ENCODE peak calls at places on chromosomes 4 and X, in eight cellular contexts. One of them, this sample, is unnamed.

GRCh38 chr4:175435437-175435836 is 376.6 kb downstream of the GPM6A start:
- DNase-seq in GM12878: no peak
- DNase-seq in upper lobe of left lung: no peak
- DNase-seq in GM12891: no peak
- DNase-seq in GM12892: no peak
- DNase-seq in transverse colon: no peak
- DNase-seq in SK-N-SH: peak; percentile 37
- DNase-seq in spleen: no peak
- DNase-seq in this sample: no peak

GRCh38 chr4:6888506-6889071 is 21.0 kb upstream of the TBC1D14 start:
- DNase-seq in GM12878: no peak
- DNase-seq in upper lobe of left lung: no peak
- DNase-seq in GM12891: no peak
- DNase-seq in GM12892: no peak
- DNase-seq in transverse colon: no peak
- DNase-seq in SK-N-SH: no peak
- DNase-seq in spleen: no peak
- DNase-seq in this sample: peak; percentile 2

GRCh38 chr4:187127456-187127855 is 403.8 kb upstream of the FAT1 start:
- DNase-seq in GM12878: no peak
- DNase-seq in upper lobe of left lung: no peak
- DNase-seq in GM12891: no peak
- DNase-seq in GM12892: no peak
- DNase-seq in transverse colon: no peak
- DNase-seq in SK-N-SH: no peak
- DNase-seq in spleen: no peak
- DNase-seq in this sample: no peak

GRCh38 chr4:11230888-11231287 is 197.8 kb downstream of the HS3ST1 start:
- DNase-seq in GM12878: no peak
- DNase-seq in upper lobe of left lung: no peak
- DNase-seq in GM12891: no peak
- DNase-seq in GM12892: no peak
- DNase-seq in transverse colon: no peak
- DNase-seq in SK-N-SH: no peak
- DNase-seq in spleen: no peak
- DNase-seq in this sample: no peak

GRCh38 chr4:77015390-77015789 is 60.4 kb downstream of the CCNI start:
- DNase-seq in GM12878: no peak
- DNase-seq in upper lobe of left lung: no peak
- DNase-seq in GM12891: no peak
- DNase-seq in GM12892: no peak
- DNase-seq in transverse colon: no peak
- DNase-seq in SK-N-SH: no peak
- DNase-seq in spleen: no peak
- DNase-seq in this sample: no peak

GRCh38 chr4:8593268-8594096 is 917 bp downstream of the CPZ start:
- DNase-seq in GM12878: no peak
- DNase-seq in upper lobe of left lung: peak; percentile 63
- DNase-seq in GM12891: no peak
- DNase-seq in GM12892: no peak
- DNase-seq in transverse colon: no peak
- DNase-seq in SK-N-SH: no peak
- DNase-seq in spleen: no peak
- DNase-seq in this sample: no peak

GRCh38 chrX:150664290-150664689 is 28.9 kb upstream of the MTMR1 start:
- DNase-seq in GM12878: no peak
- DNase-seq in upper lobe of left lung: no peak
- DNase-seq in GM12891: no peak
- DNase-seq in GM12892: no peak
- DNase-seq in transverse colon: no peak
- DNase-seq in SK-N-SH: peak; percentile 16
- DNase-seq in spleen: no peak
- DNase-seq in this sample: peak; percentile 76

GRCh38 chr4:151627491-151627890 is 133.3 kb downstream of the GATB start:
- DNase-seq in GM12878: no peak
- DNase-seq in upper lobe of left lung: no peak
- DNase-seq in GM12891: no peak
- DNase-seq in GM12892: no peak
- DNase-seq in transverse colon: no peak
- DNase-seq in SK-N-SH: no peak
- DNase-seq in spleen: no peak
- DNase-seq in this sample: no peak

GRCh38 chrX:41522071-41522470 is 74.9 kb downstream of the NYX start:
- DNase-seq in GM12878: no peak
- DNase-seq in upper lobe of left lung: no peak
- DNase-seq in GM12891: no peak
- DNase-seq in GM12892: no peak
- DNase-seq in transverse colon: no peak
- DNase-seq in SK-N-SH: no peak
- DNase-seq in spleen: no peak
- DNase-seq in this sample: no peak

GRCh38 chrX:57313583-57314215 is 27.2 kb downstream of the FAAH2 start:
- DNase-seq in GM12878: no peak
- DNase-seq in upper lobe of left lung: no peak
- DNase-seq in GM12891: no peak
- DNase-seq in GM12892: no peak
- DNase-seq in transverse colon: no peak
- DNase-seq in SK-N-SH: no peak
- DNase-seq in spleen: no peak
- DNase-seq in this sample: no peak
- TF ChIP-seq POLR2AphosphoS5 in GM12878: no peak
- TF ChIP-seq POLR2AphosphoS5 in upper lobe of left lung: no peak
- TF ChIP-seq POLR2AphosphoS5 in GM12891: no peak
- TF ChIP-seq POLR2AphosphoS5 in GM12892: no peak
- TF ChIP-seq POLR2AphosphoS5 in transverse colon: no peak
- TF ChIP-seq POLR2AphosphoS5 in SK-N-SH: no peak
- TF ChIP-seq POLR2AphosphoS5 in spleen: no peak
- TF ChIP-seq POLR2AphosphoS5 in this sample: no peak

DNA sequence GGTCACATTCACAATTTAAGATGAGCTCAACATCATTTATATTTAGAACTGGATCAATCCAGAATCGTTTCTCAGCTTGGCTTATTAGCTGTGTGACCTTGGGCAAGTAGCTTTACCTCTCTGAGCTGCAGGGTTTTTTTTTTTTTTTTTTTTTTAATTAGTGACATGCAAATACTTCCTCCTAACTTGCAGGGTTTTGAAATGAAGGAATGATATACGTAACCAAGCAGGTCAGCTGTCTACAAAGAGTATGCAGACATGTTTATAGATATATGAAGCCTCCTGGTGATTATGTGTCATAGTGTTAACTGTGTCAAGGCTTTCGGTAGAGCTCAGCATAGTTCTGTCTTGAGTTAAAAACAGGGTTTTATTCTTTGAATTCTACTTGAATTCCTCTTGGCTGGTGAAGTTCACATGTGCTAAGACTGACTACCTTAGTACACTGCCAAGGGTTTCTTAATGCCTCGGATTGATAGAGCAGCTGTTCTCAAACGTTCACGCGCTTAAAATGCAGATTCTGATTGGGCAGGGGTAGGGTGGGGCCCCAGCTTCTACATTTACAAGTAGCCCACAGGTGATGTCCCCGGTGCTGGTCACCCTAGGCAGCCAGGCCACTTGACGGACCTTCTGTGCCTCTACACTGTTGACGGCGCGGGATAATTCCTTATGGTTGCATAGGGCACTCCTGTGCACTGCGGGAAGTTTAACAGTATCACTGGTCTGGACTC is 645 bp upstream of the STS start:
- DNase-seq in GM12878: no peak
- DNase-seq in upper lobe of left lung: no peak
- DNase-seq in GM12891: no peak
- DNase-seq in GM12892: no peak
- DNase-seq in transverse colon: peak; percentile 49
- DNase-seq in SK-N-SH: no peak
- DNase-seq in spleen: no peak
- DNase-seq in this sample: peak; percentile 45
- TF ChIP-seq POLR2AphosphoS5 in GM12878: no peak
- TF ChIP-seq POLR2AphosphoS5 in upper lobe of left lung: no peak
- TF ChIP-seq POLR2AphosphoS5 in GM12891: peak; percentile 13
- TF ChIP-seq POLR2AphosphoS5 in GM12892: peak; percentile 33
- TF ChIP-seq POLR2AphosphoS5 in transverse colon: no peak
- TF ChIP-seq POLR2AphosphoS5 in SK-N-SH: no peak
- TF ChIP-seq POLR2AphosphoS5 in spleen: no peak
- TF ChIP-seq POLR2AphosphoS5 in this sample: peak; percentile 39

GRCh38 chrX:13761606-13762005 is 27.1 kb downstream of the OFD1 start:
- DNase-seq in GM12878: no peak
- DNase-seq in upper lobe of left lung: no peak
- DNase-seq in GM12891: peak; percentile 26
- DNase-seq in GM12892: no peak
- DNase-seq in transverse colon: no peak
- DNase-seq in SK-N-SH: peak; percentile 13
- DNase-seq in spleen: no peak
- DNase-seq in this sample: no peak

GRCh38 chrX:13764284-13764683 is 29.7 kb downstream of the OFD1 start:
- DNase-seq in GM12878: no peak
- DNase-seq in upper lobe of left lung: no peak
- DNase-seq in GM12891: no peak
- DNase-seq in GM12892: no peak
- DNase-seq in transverse colon: no peak
- DNase-seq in SK-N-SH: no peak
- DNase-seq in spleen: no peak
- DNase-seq in this sample: no peak

GRCh38 chrX:13764765-13765164 is 30.2 kb downstream of the OFD1 start:
- DNase-seq in GM12878: no peak
- DNase-seq in upper lobe of left lung: no peak
- DNase-seq in GM12891: no peak
- DNase-seq in GM12892: no peak
- DNase-seq in transverse colon: no peak
- DNase-seq in SK-N-SH: peak; percentile 72
- DNase-seq in spleen: no peak
- DNase-seq in this sample: peak; percentile 60

GRCh38 chrX:13762015-13762414 is 27.5 kb downstream of the OFD1 start:
- DNase-seq in GM12878: no peak
- DNase-seq in upper lobe of left lung: no peak
- DNase-seq in GM12891: no peak
- DNase-seq in GM12892: no peak
- DNase-seq in transverse colon: no peak
- DNase-seq in SK-N-SH: no peak
- DNase-seq in spleen: no peak
- DNase-seq in this sample: no peak

DNA sequence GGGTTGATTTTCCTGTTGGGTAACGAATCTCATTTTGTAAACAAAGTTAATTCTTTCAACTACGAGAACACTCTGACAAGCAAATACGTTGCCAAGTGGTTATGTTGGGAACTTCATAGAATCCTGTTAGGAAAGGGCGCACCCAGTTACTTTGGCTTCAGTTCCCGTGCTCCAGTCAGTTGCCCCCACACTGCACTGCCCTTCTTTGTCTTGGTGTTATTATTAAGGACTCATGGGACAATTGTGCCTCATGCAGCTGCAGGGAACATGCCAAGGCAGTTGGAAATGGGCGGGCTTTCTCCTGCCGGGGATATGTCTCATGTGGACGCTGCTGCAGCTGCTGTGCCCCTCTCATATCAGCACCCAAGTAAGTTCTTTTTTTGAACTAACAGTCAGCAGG is 28.9 kb downstream of the OFD1 start:
- DNase-seq in GM12878: no peak
- DNase-seq in upper lobe of left lung: no peak
- DNase-seq in GM12891: no peak
- DNase-seq in GM12892: no peak
- DNase-seq in transverse colon: no peak
- DNase-seq in SK-N-SH: no peak
- DNase-seq in spleen: no peak
- DNase-seq in this sample: peak; percentile 52
- TF ChIP-seq POLR2AphosphoS5 in GM12878: no peak
- TF ChIP-seq POLR2AphosphoS5 in upper lobe of left lung: peak; percentile 55
- TF ChIP-seq POLR2AphosphoS5 in GM12891: no peak
- TF ChIP-seq POLR2AphosphoS5 in GM12892: no peak
- TF ChIP-seq POLR2AphosphoS5 in transverse colon: no peak
- TF ChIP-seq POLR2AphosphoS5 in SK-N-SH: no peak
- TF ChIP-seq POLR2AphosphoS5 in spleen: no peak
- TF ChIP-seq POLR2AphosphoS5 in this sample: no peak

GRCh38 chrX:118329179-118329578 is 16.7 kb upstream of the WDR44 start:
- DNase-seq in GM12878: no peak
- DNase-seq in upper lobe of left lung: no peak
- DNase-seq in GM12891: no peak
- DNase-seq in GM12892: no peak
- DNase-seq in transverse colon: no peak
- DNase-seq in SK-N-SH: no peak
- DNase-seq in spleen: no peak
- DNase-seq in this sample: no peak
- TF ChIP-seq POLR2AphosphoS5 in GM12878: no peak
- TF ChIP-seq POLR2AphosphoS5 in upper lobe of left lung: no peak
- TF ChIP-seq POLR2AphosphoS5 in GM12891: no peak
- TF ChIP-seq POLR2AphosphoS5 in GM12892: no peak
- TF ChIP-seq POLR2AphosphoS5 in transverse colon: no peak
- TF ChIP-seq POLR2AphosphoS5 in SK-N-SH: no peak
- TF ChIP-seq POLR2AphosphoS5 in spleen: no peak
- TF ChIP-seq POLR2AphosphoS5 in this sample: no peak

This sample was measured in stomach.